ENCODE peak calls at places on chromosomes 3 and 15, in five cellular contexts. One of them, this sample, is unnamed.

GRCh38 chr3:141407043-141407442 is 38.7 kb downstream of the ZBTB38 start:
- DNase-seq in HFFc6: peak; percentile 97
- DNase-seq in AG04450: peak; percentile 96
- DNase-seq in astrocyte of the spinal cord: peak; percentile 91
- DNase-seq in OCI-LY7: no peak
- DNase-seq in this sample: no peak

GRCh38 chr3:172617976-172618375 is 92.9 kb downstream of the NCEH1 start:
- DNase-seq in HFFc6: no peak
- DNase-seq in AG04450: no peak
- DNase-seq in astrocyte of the spinal cord: no peak
- DNase-seq in OCI-LY7: no peak
- DNase-seq in this sample: no peak

GRCh38 chr15:41429003-41429890 is 12.4 kb downstream of the RTF1 start:
- DNase-seq in HFFc6: no peak
- DNase-seq in AG04450: no peak
- DNase-seq in astrocyte of the spinal cord: no peak
- DNase-seq in OCI-LY7: no peak
- DNase-seq in this sample: no peak

GRCh38 chr3:9903904-9904303 is 1.3 kb downstream of the IL17RE start:
- DNase-seq in HFFc6: no peak
- DNase-seq in AG04450: no peak
- DNase-seq in astrocyte of the spinal cord: no peak
- DNase-seq in OCI-LY7: no peak
- DNase-seq in this sample: no peak

GRCh38 chr15:51765751-51766150 is 14.4 kb downstream of the TMOD2 start:
- DNase-seq in HFFc6: no peak
- DNase-seq in AG04450: no peak
- DNase-seq in astrocyte of the spinal cord: no peak
- DNase-seq in OCI-LY7: no peak
- DNase-seq in this sample: no peak

GRCh38 chr3:44509393-44509921 is 32.0 kb upstream of the ZNF445 start:
- DNase-seq in HFFc6: no peak
- DNase-seq in AG04450: no peak
- DNase-seq in astrocyte of the spinal cord: no peak
- DNase-seq in OCI-LY7: no peak
- DNase-seq in this sample: no peak

GRCh38 chr15:39969871-39970270 is 36.0 kb downstream of the EIF2AK4 start:
- DNase-seq in HFFc6: peak; percentile 7
- DNase-seq in AG04450: no peak
- DNase-seq in astrocyte of the spinal cord: peak; percentile 61
- DNase-seq in OCI-LY7: no peak
- DNase-seq in this sample: no peak

GRCh38 chr3:119731545-119732343 is 28.9 kb downstream of the CFAP91 start:
- DNase-seq in HFFc6: peak; percentile 20
- DNase-seq in AG04450: no peak
- DNase-seq in astrocyte of the spinal cord: peak; percentile 46
- DNase-seq in OCI-LY7: no peak
- DNase-seq in this sample: no peak

GRCh38 chr3:129492691-129493090 is 35.7 kb upstream of the RHO start:
- DNase-seq in HFFc6: no peak
- DNase-seq in AG04450: no peak
- DNase-seq in astrocyte of the spinal cord: no peak
- DNase-seq in OCI-LY7: no peak
- DNase-seq in this sample: no peak

GRCh38 chr3:139318826-139319225 is 25.0 kb upstream of the MRPS22 start:
- DNase-seq in HFFc6: no peak
- DNase-seq in AG04450: no peak
- DNase-seq in astrocyte of the spinal cord: no peak
- DNase-seq in OCI-LY7: no peak
- DNase-seq in this sample: no peak

GRCh38 chr3:139318431-139318816 is 25.4 kb upstream of the MRPS22 start:
- DNase-seq in HFFc6: no peak
- DNase-seq in AG04450: no peak
- DNase-seq in astrocyte of the spinal cord: no peak
- DNase-seq in OCI-LY7: no peak
- DNase-seq in this sample: no peak

GRCh38 chr3:139317660-139318430 is 26.0 kb upstream of the MRPS22 start:
- DNase-seq in HFFc6: no peak
- DNase-seq in AG04450: no peak
- DNase-seq in astrocyte of the spinal cord: no peak
- DNase-seq in OCI-LY7: no peak
- DNase-seq in this sample: no peak

GRCh38 chr3:139320551-139321309 is 23.1 kb upstream of the MRPS22 start:
- DNase-seq in HFFc6: no peak
- DNase-seq in AG04450: no peak
- DNase-seq in astrocyte of the spinal cord: no peak
- DNase-seq in OCI-LY7: no peak
- DNase-seq in this sample: no peak

GRCh38 chr3:139319428-139320402 is 24.1 kb upstream of the MRPS22 start:
- DNase-seq in HFFc6: no peak
- DNase-seq in AG04450: no peak
- DNase-seq in astrocyte of the spinal cord: no peak
- DNase-seq in OCI-LY7: peak; percentile 7
- DNase-seq in this sample: peak; percentile 22
- TF ChIP-seq CTCF in HFFc6: peak; percentile 58
- TF ChIP-seq CTCF in AG04450: peak; percentile 43
- TF ChIP-seq CTCF in astrocyte of the spinal cord: peak; percentile 59
- TF ChIP-seq CTCF in OCI-LY7: peak; percentile 57
- TF ChIP-seq CTCF in this sample: peak; percentile 43

GRCh38 chr15:90664650-90665287 is 52.4 kb upstream of the BLM start:
- DNase-seq in HFFc6: no peak
- DNase-seq in AG04450: no peak
- DNase-seq in astrocyte of the spinal cord: peak; percentile 41
- DNase-seq in OCI-LY7: no peak
- DNase-seq in this sample: no peak
- TF ChIP-seq CTCF in HFFc6: no peak
- TF ChIP-seq CTCF in AG04450: peak; percentile 6
- TF ChIP-seq CTCF in astrocyte of the spinal cord: no peak
- TF ChIP-seq CTCF in OCI-LY7: no peak
- TF ChIP-seq CTCF in this sample: no peak

DNA sequence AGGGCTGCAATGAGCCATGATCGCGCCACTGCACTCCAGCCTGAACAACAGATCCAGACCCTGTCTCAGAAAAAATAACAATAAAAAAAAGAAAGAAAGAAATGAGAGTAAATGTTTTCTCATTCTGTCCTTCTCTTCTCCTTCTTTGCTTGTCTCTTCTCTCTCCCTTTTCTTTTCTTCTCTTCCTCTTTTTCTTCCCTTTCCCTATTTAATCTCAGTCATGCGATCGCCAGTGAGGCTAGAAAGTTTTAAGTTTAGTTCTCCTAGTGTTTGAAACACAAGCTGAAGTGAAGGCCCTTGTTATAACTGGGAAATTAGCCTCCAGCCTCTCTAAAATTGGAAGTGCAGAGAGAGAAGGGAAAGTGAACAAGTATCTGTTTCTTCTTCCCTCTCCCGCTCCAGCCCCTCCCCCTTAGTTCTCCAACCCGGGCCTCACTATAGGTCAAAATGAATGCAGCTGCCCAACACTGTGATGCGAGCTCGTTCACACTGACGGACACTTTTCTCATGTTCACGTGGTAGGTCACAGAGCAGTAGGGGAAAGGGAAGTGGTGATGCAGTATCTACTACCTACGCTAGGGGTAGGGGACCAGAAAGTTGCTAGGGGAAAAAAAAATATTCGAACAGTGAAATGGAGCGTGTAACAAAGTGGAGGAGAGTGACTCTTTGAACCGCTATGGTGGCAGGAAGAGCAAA is 23.4 kb upstream of the TSC22D2 start:
- DNase-seq in HFFc6: no peak
- DNase-seq in AG04450: no peak
- DNase-seq in astrocyte of the spinal cord: peak; percentile 36
- DNase-seq in OCI-LY7: peak; percentile 83
- DNase-seq in this sample: peak; percentile 71
- TF ChIP-seq CTCF in HFFc6: no peak
- TF ChIP-seq CTCF in AG04450: peak; percentile 22
- TF ChIP-seq CTCF in astrocyte of the spinal cord: peak; percentile 32
- TF ChIP-seq CTCF in OCI-LY7: peak; percentile 69
- TF ChIP-seq CTCF in this sample: peak; percentile 56

GRCh38 chr3:187516446-187516845 is 148.3 kb downstream of the RTP4 start:
- DNase-seq in HFFc6: no peak
- DNase-seq in AG04450: no peak
- DNase-seq in astrocyte of the spinal cord: no peak
- DNase-seq in OCI-LY7: no peak
- DNase-seq in this sample: no peak
- TF ChIP-seq CTCF in HFFc6: no peak
- TF ChIP-seq CTCF in AG04450: no peak
- TF ChIP-seq CTCF in astrocyte of the spinal cord: no peak
- TF ChIP-seq CTCF in OCI-LY7: no peak
- TF ChIP-seq CTCF in this sample: no peak

DNA sequence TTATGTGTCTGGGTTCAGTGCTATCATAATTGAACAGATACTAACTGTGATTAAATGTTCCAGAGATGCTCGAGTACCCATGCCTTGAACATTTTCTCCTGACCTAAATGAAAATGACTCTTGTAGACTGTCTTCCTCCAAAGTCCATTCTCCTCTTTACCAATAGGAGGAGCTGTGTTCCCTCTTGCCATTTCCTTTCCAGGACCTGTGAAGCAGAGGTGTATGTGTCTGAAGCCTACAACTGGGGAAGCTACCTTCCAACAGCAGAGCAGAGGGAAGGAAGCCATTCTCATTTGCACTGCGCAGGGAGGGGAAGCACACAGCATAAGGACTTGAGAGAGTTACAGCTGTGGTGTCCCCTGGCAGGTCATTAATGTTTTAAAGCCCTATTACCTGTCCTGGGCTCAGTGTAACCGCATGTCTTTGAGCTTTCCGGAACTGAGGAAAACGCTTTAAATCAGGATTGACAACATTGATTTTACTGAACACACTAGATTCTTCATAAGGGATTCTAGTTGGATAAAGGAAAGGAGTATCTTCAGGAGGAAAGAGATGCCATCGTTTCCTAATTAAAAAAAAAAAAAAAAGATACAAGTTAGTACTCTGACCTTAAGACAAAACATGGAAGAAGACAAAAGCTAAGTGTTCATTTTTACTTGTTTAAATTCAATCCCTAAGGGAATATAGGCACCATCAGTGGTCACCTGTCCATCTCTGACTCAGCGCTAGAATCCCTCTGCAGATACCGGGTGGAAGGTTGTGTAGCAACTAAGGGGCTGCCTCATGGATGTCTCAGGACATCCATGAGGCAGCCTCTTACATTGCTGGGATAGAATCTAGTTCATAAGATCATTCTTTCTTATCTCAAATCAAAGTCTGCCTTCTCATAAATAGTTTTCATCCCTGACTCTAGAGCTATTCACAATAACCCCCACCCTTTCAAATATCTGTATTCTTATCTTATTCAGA is 38.5 kb downstream of the HSPBAP1 start:
- DNase-seq in HFFc6: peak; percentile 39
- DNase-seq in AG04450: no peak
- DNase-seq in astrocyte of the spinal cord: peak; percentile 39
- DNase-seq in OCI-LY7: peak; percentile 48
- DNase-seq in this sample: no peak
- TF ChIP-seq CTCF in HFFc6: peak; percentile 87
- TF ChIP-seq CTCF in AG04450: peak; percentile 74
- TF ChIP-seq CTCF in astrocyte of the spinal cord: peak; percentile 81
- TF ChIP-seq CTCF in OCI-LY7: peak; percentile 89
- TF ChIP-seq CTCF in this sample: peak; percentile 72

GRCh38 chr3:188202358-188203138 is 48.6 kb downstream of the LPP start:
- DNase-seq in HFFc6: no peak
- DNase-seq in AG04450: no peak
- DNase-seq in astrocyte of the spinal cord: no peak
- DNase-seq in OCI-LY7: no peak
- DNase-seq in this sample: no peak
- TF ChIP-seq CTCF in HFFc6: peak; percentile 25
- TF ChIP-seq CTCF in AG04450: no peak
- TF ChIP-seq CTCF in astrocyte of the spinal cord: no peak
- TF ChIP-seq CTCF in OCI-LY7: peak; percentile 35
- TF ChIP-seq CTCF in this sample: peak; percentile 38